ENCODE peak calls at places on chromosomes 3 and 15, in four cellular contexts. Y is upper lobe of right lung, H is AG04450, N is dorsolateral prefrontal cortex. X is an unnamed sample.
A peak's percentile ranks its signal among the peaks of the same experiment; 100 is the strongest.

GRCh38 chr15:44593042-44593736 is 56.2 kb downstream of the EIF3J start:
- DNase-seq in Y (no peak), H (no peak), N (no peak), X (peak; percentile 19)

GRCh38 chr3:49313902-49314676 is 25.8 kb downstream of the USP4 start:
- DNase-seq in Y (no peak), H (no peak), N (no peak), X (peak; percentile 46)

GRCh38 chr3:171339606-171340005 is 120.6 kb downstream of the TNIK start:
- DNase-seq in Y (peak; percentile 90), H (no peak), N (no peak), X (no peak)

GRCh38 chr3:190229632-190230424 is 92.4 kb downstream of the CLDN1 start:
- DNase-seq in Y (no peak), H (no peak), N (no peak), X (peak; percentile 15)

GRCh38 chr15:67835349-67836133 is 4.3 kb downstream of the RNU6-1 start:
- DNase-seq in Y (no peak), H (no peak), N (no peak), X (no peak)

GRCh38 chr3:130517541-130517940 is 564 bp downstream of the COL6A6 start:
- DNase-seq in Y (no peak), H (no peak), N (no peak), X (peak; percentile 57)

GRCh38 chr3:16697437-16698258 is 92.4 kb upstream of the DAZL start:
- DNase-seq in Y (no peak), H (no peak), N (no peak), X (peak; percentile 51)

GRCh38 chr3:62529230-62529629 is 155.9 kb upstream of the FEZF2 start:
- DNase-seq in Y (no peak), H (no peak), N (no peak), X (peak; percentile 15)

GRCh38 chr15:90203922-90204321 is 2.8 kb downstream of the SEMA4B start:
- DNase-seq in Y (no peak), H (no peak), N (no peak), X (no peak)

GRCh38 chr3:152058906-152059305 is 185.5 kb downstream of the SUCNR1 start:
- DNase-seq in Y (no peak), H (no peak), N (no peak), X (no peak)

GRCh38 chr15:99929266-99929665 is 196.0 kb upstream of the LYSMD4 start:
- DNase-seq in Y (no peak), H (no peak), N (no peak), X (no peak)

GRCh38 chr3:113165841-113166240 is 45.5 kb upstream of the BOC start:
- DNase-seq in Y (no peak), H (no peak), N (no peak), X (no peak)

GRCh38 chr15:43911235-43911661 is 84.4 kb downstream of the WDR76 start:
- DNase-seq in Y (no peak), H (peak; percentile 46), N (peak; percentile 67), X (peak; percentile 99)

DNA sequence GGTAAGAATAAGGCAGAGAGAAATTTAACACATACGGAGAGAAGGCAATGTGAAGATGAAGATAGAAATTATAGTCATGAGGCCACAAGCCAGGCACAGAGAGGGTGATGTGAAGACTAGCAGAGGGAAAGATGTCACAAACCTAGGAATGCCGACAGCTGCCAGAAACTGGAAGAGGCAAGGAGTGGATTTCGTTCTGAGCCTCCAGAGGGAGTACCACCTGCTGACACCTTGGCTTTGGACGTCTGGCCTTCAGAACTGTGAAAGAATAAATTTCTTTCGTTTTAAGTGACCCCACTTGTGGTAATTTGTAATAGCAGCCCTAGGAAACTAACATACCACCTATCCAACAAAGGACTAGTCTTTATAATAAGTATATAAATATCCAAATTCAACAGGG is 5.0 kb upstream of the SGO1 start:
- DNase-seq in Y (no peak), H (no peak), N (no peak), X (no peak)
- TF ChIP-seq CTCF in Y (no peak), H (no peak), N (no peak), X (no peak)

GRCh38 chr15:34620814-34621213 is 37.4 kb upstream of the GOLGA8B start:
- DNase-seq in Y (no peak), H (no peak), N (no peak), X (no peak)

GRCh38 chr15:34618073-34618472 is 34.6 kb upstream of the GOLGA8B start:
- DNase-seq in Y (no peak), H (no peak), N (no peak), X (no peak)

GRCh38 chr15:34620122-34620521 is 36.7 kb upstream of the GOLGA8B start:
- DNase-seq in Y (no peak), H (no peak), N (no peak), X (no peak)

GRCh38 chr15:34619151-34619550 is 35.7 kb upstream of the GOLGA8B start:
- DNase-seq in Y (no peak), H (no peak), N (no peak), X (no peak)

GRCh38 chr15:34621675-34622074 is 38.2 kb upstream of the GOLGA8B start:
- DNase-seq in Y (no peak), H (no peak), N (no peak), X (peak; percentile 50)
- TF ChIP-seq CTCF in Y (peak; percentile 36), H (peak; percentile 56), N (peak; percentile 49), X (peak; percentile 33)

GRCh38 chr3:23916886-23917815 is at the start of the genes NKIRAS1 and RPL15:
- DNase-seq in Y (peak; percentile 98), H (peak; percentile 91), N (peak; percentile 96), X (peak; percentile 96)
- TF ChIP-seq CTCF in Y (peak; percentile 61), H (peak; percentile 60), N (no peak), X (peak; percentile 73)

GRCh38 chr3:47083786-47084185 is 80.1 kb downstream of the SETD2 start:
- DNase-seq in Y (no peak), H (no peak), N (no peak), X (no peak)
- TF ChIP-seq CTCF in Y (no peak), H (no peak), N (no peak), X (no peak)

GRCh38 chr3:178705925-178706324 is 169.7 kb downstream of the KCNMB2 start:
- DNase-seq in Y (no peak), H (peak; percentile 41), N (no peak), X (no peak)

GRCh38 chr3:178706411-178706810 is 170.2 kb downstream of the KCNMB2 start:
- DNase-seq in Y (no peak), H (no peak), N (no peak), X (no peak)

GRCh38 chr3:178699364-178699763 is 163.1 kb downstream of the KCNMB2 start:
- DNase-seq in Y (no peak), H (no peak), N (no peak), X (no peak)

GRCh38 chr3:178699810-178700209 is 163.6 kb downstream of the KCNMB2 start:
- DNase-seq in Y (peak; percentile 46), H (no peak), N (no peak), X (no peak)

DNA sequence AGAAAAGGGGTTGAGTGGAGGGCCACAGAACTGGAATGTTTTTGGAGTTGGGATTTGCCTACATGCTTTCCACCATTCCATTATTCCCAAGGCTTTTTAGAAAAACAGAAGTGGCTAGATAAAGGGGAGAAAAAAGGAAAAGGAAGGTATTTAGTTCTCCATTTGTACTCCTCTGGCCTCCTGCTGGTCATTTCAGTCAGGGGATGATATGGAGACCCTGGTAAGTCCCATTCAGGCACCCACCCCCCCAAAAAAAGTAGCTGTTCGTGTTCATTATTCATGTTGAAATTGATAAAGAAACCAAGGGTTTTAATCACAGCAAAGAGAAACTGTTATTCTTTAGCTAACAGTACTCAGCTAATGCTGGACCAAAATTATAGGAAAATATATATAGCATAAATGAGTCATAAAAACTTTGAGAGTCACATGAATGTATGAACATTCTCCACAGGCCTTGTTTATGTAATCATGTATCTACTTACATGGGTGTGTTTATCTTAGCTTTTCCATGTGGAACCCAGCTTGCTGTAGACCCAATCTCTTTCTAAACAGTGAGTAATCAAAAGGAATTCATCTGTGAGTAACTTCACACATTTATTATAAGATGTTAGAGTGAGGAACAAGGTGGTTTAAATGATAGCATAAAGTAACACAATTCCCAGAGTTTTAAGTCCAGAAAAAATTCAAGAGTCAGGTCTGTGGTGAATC is 167.2 kb downstream of the KCNMB2 start:
- DNase-seq in Y (no peak), H (peak; percentile 91), N (no peak), X (no peak)
- TF ChIP-seq CTCF in Y (no peak), H (peak; percentile 60), N (no peak), X (no peak)

GRCh38 chr3:141050576-141050912 is 603 bp upstream of the SPSB4 start:
- DNase-seq in Y (no peak), H (no peak), N (no peak), X (no peak)

GRCh38 chr3:141052570-141053069 is 1.5 kb downstream of the SPSB4 start:
- DNase-seq in Y (no peak), H (no peak), N (no peak), X (no peak)

GRCh38 chr3:141049681-141050080 is 1.5 kb upstream of the SPSB4 start:
- DNase-seq in Y (no peak), H (no peak), N (no peak), X (no peak)

GRCh38 chr3:141051641-141052569 is 758 bp downstream of the SPSB4 start:
- DNase-seq in Y (no peak), H (no peak), N (no peak), X (peak; percentile 7)

DNA sequence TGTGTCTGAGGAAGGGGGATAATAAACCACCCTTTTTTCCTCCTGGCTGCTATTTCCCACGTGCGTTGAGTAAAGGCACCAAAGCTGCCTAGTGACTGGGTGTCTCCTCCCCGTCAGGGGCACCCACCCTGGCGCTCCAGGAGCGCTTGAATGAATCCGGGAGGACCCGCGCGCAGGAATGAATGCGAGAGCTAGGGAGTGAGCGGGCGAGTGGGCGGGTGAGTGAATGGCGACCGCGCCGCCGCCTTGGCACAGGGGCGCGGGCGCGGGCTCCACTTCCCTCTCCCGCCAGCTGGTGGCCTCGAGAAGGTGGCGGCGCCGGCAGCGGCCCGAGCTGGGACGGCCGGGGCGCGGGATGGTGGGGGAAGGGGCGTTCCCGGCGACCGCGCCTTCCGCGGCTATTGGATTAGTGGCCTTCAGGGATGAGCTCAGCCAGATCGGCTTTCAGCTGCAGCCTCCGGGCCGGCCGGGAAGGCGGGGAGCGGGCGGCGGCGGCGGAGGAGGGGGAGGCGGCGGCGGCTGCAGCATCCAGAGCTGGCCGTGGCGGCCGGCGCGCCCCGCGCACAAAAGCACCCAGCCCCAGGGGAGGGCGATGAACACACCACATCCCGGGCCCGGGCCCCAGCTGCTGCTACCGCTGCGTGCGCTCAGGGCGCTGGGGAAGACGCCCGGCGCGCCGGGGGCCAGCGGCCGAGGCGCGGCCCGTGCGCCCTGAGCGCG is at the start of gene SPSB4:
- DNase-seq in Y (no peak), H (no peak), N (no peak), X (no peak)
- TF ChIP-seq CTCF in Y (peak; percentile 36), H (no peak), N (no peak), X (no peak)

GRCh38 chr3:105032541-105032940 is 334.2 kb upstream of the ALCAM start:
- DNase-seq in Y (no peak), H (no peak), N (no peak), X (no peak)
- TF ChIP-seq CTCF in Y (no peak), H (no peak), N (no peak), X (no peak)

GRCh38 chr3:28348286-28348636 is 260 bp upstream of the ZCWPW2 start:
- DNase-seq in Y (no peak), H (no peak), N (no peak), X (peak; percentile 94)

GRCh38 chr3:28347374-28348285 is 891 bp upstream of the ZCWPW2 start:
- DNase-seq in Y (no peak), H (no peak), N (no peak), X (peak; percentile 91)

GRCh38 chr3:28348637-28349396 is at the start of the genes AZI2 and ZCWPW2:
- DNase-seq in Y (peak; percentile 98), H (peak; percentile 90), N (peak; percentile 89), X (peak; percentile 94)

GRCh38 chr3:28345690-28346089 is 2.8 kb upstream of the ZCWPW2 start:
- DNase-seq in Y (no peak), H (no peak), N (no peak), X (no peak)

GRCh38 chr3:28349397-28350000 is 875 bp upstream of the AZI2 start:
- DNase-seq in Y (no peak), H (no peak), N (no peak), X (peak; percentile 82)
- TF ChIP-seq CTCF in Y (no peak), H (no peak), N (no peak), X (no peak)

GRCh38 chr15:82621970-82622369 is 25.2 kb downstream of the CPEB1 start:
- DNase-seq in Y (no peak), H (no peak), N (no peak), X (no peak)
- TF ChIP-seq CTCF in Y (no peak), H (no peak), N (no peak), X (peak; percentile 15)